ENCODE peak calls at places on chromosomes 2 and 18, in four cellular contexts. K is mucosa of descending colon, A is cardiac fibroblast, H is coronary artery. P is an unnamed sample.

GRCh38 chr2:217438136-217438535 is 564.7 kb downstream of the TNS1 start:
- DNase-seq in K (no peak), A (no peak), H (no peak), P (no peak)

GRCh38 chr2:171553858-171554257 is 31.6 kb downstream of the CYBRD1 start:
- DNase-seq in K (no peak), H (no peak), A (no peak), P (no peak)

GRCh38 chr2:39379643-39380524 is 57.2 kb downstream of the MAP4K3 start:
- DNase-seq in H (no peak), A (peak), K (no peak), P (peak)

GRCh38 chr2:231671617-231672350 is 36.5 kb upstream of the PTMA start:
- DNase-seq in A (no peak), H (peak), K (peak), P (no peak)

GRCh38 chr18:55001625-55002024 is 42.4 kb upstream of the CCDC68 start:
- DNase-seq in K (no peak), H (no peak), A (no peak), P (no peak)

GRCh38 chr2:21103274-21103891 is 20.4 kb upstream of the TDRD15 start:
- DNase-seq in K (no peak), A (no peak), H (no peak), P (no peak)

GRCh38 chr2:217061916-217062315 is 202.1 kb upstream of the TNP1 start:
- DNase-seq in A (no peak), K (no peak), H (no peak), P (no peak)

GRCh38 chr2:22213237-22213636 is 1089.5 kb downstream of the TDRD15 start:
- DNase-seq in H (no peak), K (no peak), A (no peak), P (no peak)

GRCh38 chr18:22021701-22022100 is 147.7 kb upstream of the GATA6 start:
- DNase-seq in H (no peak), A (no peak), K (peak), P (no peak)

GRCh38 chr2:104872866-104873688 is 19.2 kb downstream of the POU3F3 start:
- DNase-seq in K (peak), H (no peak), A (peak), P (no peak)

GRCh38 chr2:172878260-172878659 is 142.6 kb downstream of the RAPGEF4 start:
- DNase-seq in A (peak), K (no peak), H (no peak), P (no peak)

GRCh38 chr2:217795067-217795466 is 207.7 kb downstream of the TNS1 start:
- DNase-seq in A (no peak), H (peak), K (no peak), P (no peak)

GRCh38 chr2:29053680-29054400 is 20.5 kb downstream of the PCARE start:
- DNase-seq in A (peak), H (no peak), K (no peak), P (no peak)

GRCh38 chr2:62197609-62198236 is 1.8 kb downstream of the B3GNT2 start:
- DNase-seq in A (no peak), H (peak), K (peak), P (no peak)

GRCh38 chr2:96875498-96876035 is 5.7 kb upstream of the SEMA4C start:
- DNase-seq in H (no peak), A (no peak), K (no peak), P (no peak)

GRCh38 chr18:78768655-78769501 is 210.7 kb upstream of the SALL3 start:
- DNase-seq in A (no peak), K (no peak), H (no peak), P (no peak)

GRCh38 chr2:104965900-104966299 is 72.0 kb upstream of the MRPS9 start:
- DNase-seq in A (no peak), H (no peak), K (no peak), P (no peak)

GRCh38 chr2:110677080-110677479 is 783 bp downstream of the BUB1 start:
- DNase-seq in H (no peak), K (no peak), A (peak), P (no peak)

GRCh38 chr18:3875961-3876360 is 426.0 kb downstream of the TGIF1 start:
- DNase-seq in H (no peak), A (no peak), K (no peak), P (no peak)

GRCh38 chr2:16205631-16206030 is 265.3 kb downstream of the MYCN start:
- DNase-seq in H (no peak), A (no peak), K (no peak), P (no peak)

GRCh38 chr2:217090024-217090473 is 230.2 kb upstream of the TNP1 start:
- DNase-seq in H (no peak), A (peak), K (no peak), P (no peak)

GRCh38 chr18:64972545-64972944 is 778.3 kb upstream of the CDH7 start:
- DNase-seq in K (no peak), A (no peak), H (no peak), P (peak)

GRCh38 chr18:64966667-64967066 is 784.1 kb upstream of the CDH7 start:
- DNase-seq in K (no peak), H (no peak), A (no peak), P (no peak)
- TF ChIP-seq CTCF in K (no peak), H (no peak), A (no peak), P (no peak)

GRCh38 chr2:40448476-40449079 is 3.3 kb downstream of the SLC8A1 start:
- DNase-seq in K (no peak), H (no peak), A (peak), P (no peak)
- H3K4me3 ChIP-seq in K (no peak), H (no peak), A (no peak), P (no peak)

GRCh38 chr18:23207191-23207955 is 72.1 kb downstream of the CABLES1 start:
- DNase-seq in K (no peak), A (peak), H (no peak), P (no peak)
- TF ChIP-seq CTCF in K (no peak), A (peak), H (no peak), P (peak)

GRCh38 chr2:132670104-132670960 is at the start of gene LYPD1:
- DNase-seq in K (peak), A (no peak), H (no peak), P (no peak)
- H3K4me3 ChIP-seq in K (no peak), A (peak), H (peak), P (peak)

GRCh38 chr18:72700961-72701710 is 157.0 kb upstream of the CBLN2 start:
- DNase-seq in H (no peak), K (no peak), A (peak), P (no peak)
- TF ChIP-seq CTCF in H (no peak), K (no peak), A (peak), P (peak)

DNA sequence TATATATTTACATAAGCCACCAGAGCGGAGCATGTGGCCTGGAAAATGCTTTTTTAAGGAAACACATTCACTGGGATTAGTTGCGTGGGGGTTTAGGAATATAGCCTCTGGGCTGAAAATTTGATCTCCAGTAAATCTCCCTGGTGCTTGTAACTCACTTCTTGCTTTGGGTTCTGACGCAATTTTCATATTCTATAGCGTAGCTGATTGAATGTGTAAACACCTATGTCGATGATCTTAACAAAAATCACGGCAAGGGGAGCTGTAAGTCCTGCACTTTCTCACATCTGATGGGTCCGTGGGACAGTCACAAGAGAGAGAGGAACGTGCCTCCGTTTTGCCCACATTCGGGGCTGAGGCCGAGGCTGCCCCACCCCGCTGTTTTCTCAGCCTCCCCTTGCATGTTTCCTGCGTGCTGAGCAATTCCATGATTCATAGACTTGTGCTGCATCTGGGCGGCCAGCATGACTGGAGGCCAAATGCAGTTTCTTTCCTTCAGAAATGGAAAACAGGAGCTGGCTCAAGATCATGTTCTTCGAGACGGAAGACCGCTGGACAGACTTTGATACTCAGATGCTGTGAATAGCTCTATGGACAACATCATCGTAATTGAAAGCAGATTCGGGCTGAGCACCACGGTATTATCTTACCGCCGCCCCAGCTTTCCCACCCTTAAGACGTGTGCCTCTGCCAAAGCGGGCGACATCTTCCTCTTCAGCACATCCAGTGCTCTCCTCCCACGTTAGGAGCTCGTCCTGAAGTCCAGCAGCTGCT is 109.2 kb downstream of the TMEM18 start:
- DNase-seq in A (peak), H (no peak), K (no peak), P (no peak)
- H3K4me3 ChIP-seq in A (no peak), H (peak), K (no peak), P (no peak)

P was measured in retinal pigment epithelial cell.